ENCODE peak calls at places on chromosomes 1 and 21, in nine cellular contexts. D is NCI-H1105; K is heart right ventricle; G is nucleus accumbens; U is ecto neural progenitor cell; N is CD8-positive, alpha-beta memory T cell; J is choroid plexus epithelial cell; I is SHP77 treated with DMSO at 0.1 percent for 48 hours; T is HFFc6. Z is an unnamed sample.

GRCh38 chr1:15757575-15758401 is 807 bp upstream of the FBLIM1 start:
- DNase-seq in D (no peak), K (no peak), G (no peak), U (peak), N (no peak), J (peak), I (no peak), T (peak), Z (peak)

GRCh38 chr1:14849038-14849437 is 250.6 kb downstream of the KAZN start:
- DNase-seq in D (no peak), K (no peak), G (no peak), U (no peak), N (no peak), J (no peak), I (no peak), T (no peak), Z (no peak)

GRCh38 chr1:156814571-156815260 is 1.9 kb downstream of the SH2D2A start:
- DNase-seq in D (no peak), K (no peak), G (no peak), U (no peak), N (peak), J (no peak), I (no peak), T (no peak), Z (no peak)

GRCh38 chr1:227318852-227319607 is 738 bp upstream of the CDC42BPA start:
- DNase-seq in D (peak), K (peak), G (peak), U (peak), N (no peak), J (peak), I (peak), T (peak), Z (no peak)

GRCh38 chr1:13517193-13517812 is 3.5 kb upstream of the LRRC38 start:
- DNase-seq in D (no peak), K (peak), G (no peak), U (peak), N (no peak), J (peak), I (no peak), T (no peak), Z (peak)

GRCh38 chr1:112011231-112011630 is 21.8 kb upstream of the KCND3 start:
- DNase-seq in D (no peak), K (no peak), G (no peak), U (no peak), N (no peak), J (no peak), I (no peak), T (peak), Z (no peak)

GRCh38 chr1:212754193-212754592 is 37.4 kb downstream of the NSL1 start:
- DNase-seq in D (no peak), K (no peak), G (no peak), U (no peak), N (no peak), J (no peak), I (no peak), T (no peak), Z (no peak)

GRCh38 chr1:114062646-114063045 is 83.4 kb downstream of the OLFML3 start:
- DNase-seq in D (no peak), K (no peak), G (no peak), U (no peak), N (no peak), J (no peak), I (no peak), T (no peak), Z (no peak)

GRCh38 chr1:24966121-24966723 is 36.1 kb upstream of the RUNX3 start:
- DNase-seq in D (no peak), K (no peak), G (no peak), U (no peak), N (no peak), J (no peak), I (no peak), T (no peak), Z (no peak)

GRCh38 chr1:53625049-53625448 is 113.9 kb downstream of the GLIS1 start:
- DNase-seq in D (no peak), K (no peak), G (no peak), U (no peak), N (no peak), J (peak), I (no peak), T (no peak), Z (no peak)

GRCh38 chr1:186212574-186213224 is 162.4 kb downstream of the TPR start:
- DNase-seq in D (peak), K (no peak), G (peak), U (peak), N (no peak), J (peak), I (peak), T (peak), Z (peak)

GRCh38 chr1:198558402-198558801 is 17.9 kb upstream of the ATP6V1G3 start:
- DNase-seq in D (no peak), K (no peak), G (no peak), U (no peak), N (no peak), J (no peak), I (no peak), T (no peak), Z (no peak)

GRCh38 chr1:63261736-63262142 is 60.6 kb upstream of the FOXD3 start:
- DNase-seq in D (no peak), K (no peak), G (no peak), U (no peak), N (no peak), J (peak), I (no peak), T (no peak), Z (no peak)

GRCh38 chr21:39663066-39663465 is 50.3 kb downstream of the B3GALT5 start:
- DNase-seq in D (no peak), K (no peak), G (no peak), U (no peak), N (no peak), J (no peak), I (no peak), T (no peak), Z (no peak)

GRCh38 chr1:155254228-155254713 is 1.0 kb downstream of the ENTREP3 start:
- DNase-seq in D (no peak), K (no peak), G (no peak), U (no peak), N (no peak), J (no peak), I (no peak), T (no peak), Z (no peak)

GRCh38 chr1:9589144-9589718 is 520 bp downstream of the TMEM201 start:
- DNase-seq in D (no peak), K (no peak), G (no peak), U (no peak), N (peak), J (peak), I (no peak), T (no peak), Z (peak)

GRCh38 chr1:108012553-108012952 is 47.6 kb upstream of the VAV3 start:
- DNase-seq in D (no peak), K (no peak), G (no peak), U (no peak), N (no peak), J (no peak), I (no peak), T (no peak), Z (no peak)

GRCh38 chr1:210558302-210558701 is 229.6 kb downstream of the HHAT start:
- DNase-seq in D (peak), K (peak), G (no peak), U (no peak), N (no peak), J (peak), I (no peak), T (no peak), Z (no peak)

GRCh38 chr1:100721502-100722205 is 2.1 kb downstream of the VCAM1 start:
- DNase-seq in D (no peak), K (no peak), G (no peak), U (no peak), N (no peak), J (peak), I (no peak), T (peak), Z (no peak)

GRCh38 chr1:219433471-219434131 is 179.3 kb downstream of the ZC3H11B start:
- DNase-seq in D (peak), K (no peak), G (no peak), U (no peak), N (no peak), J (peak), I (no peak), T (no peak), Z (no peak)

GRCh38 chr1:212760126-212760823 is 31.3 kb downstream of the NSL1 start:
- DNase-seq in D (no peak), K (no peak), G (no peak), U (peak), N (peak), J (no peak), I (peak), T (no peak), Z (peak)

GRCh38 chr1:58781541-58782307 is 2.1 kb downstream of the JUN start:
- DNase-seq in D (peak), K (peak), G (peak), U (peak), N (peak), J (peak), I (peak), T (peak), Z (peak)

GRCh38 chr1:205709640-205710039 is 29.3 kb upstream of the SLC45A3 start:
- DNase-seq in D (no peak), K (no peak), G (no peak), U (no peak), N (no peak), J (no peak), I (no peak), T (no peak), Z (no peak)

GRCh38 chr1:7449750-7450149 is 321.3 kb upstream of the VAMP3 start:
- DNase-seq in D (no peak), K (no peak), G (no peak), U (no peak), N (no peak), J (no peak), I (no peak), T (no peak), Z (no peak)

GRCh38 chr1:108817016-108817415 is 39.9 kb downstream of the AKNAD1 start:
- DNase-seq in D (no peak), K (no peak), G (no peak), U (no peak), N (no peak), J (peak), I (peak), T (peak), Z (no peak)

GRCh38 chr1:21273743-21274142 is 16.5 kb downstream of the ECE1 start:
- DNase-seq in D (no peak), K (peak), G (no peak), U (no peak), N (no peak), J (no peak), I (no peak), T (no peak), Z (no peak)

GRCh38 chr1:230861970-230862595 is 6.2 kb downstream of the C1orf198 start:
- DNase-seq in D (no peak), K (no peak), G (no peak), U (no peak), N (no peak), J (peak), I (no peak), T (peak), Z (no peak)

GRCh38 chr1:9657521-9658032 is 6.0 kb downstream of the PIK3CD start:
- DNase-seq in D (no peak), K (no peak), G (no peak), U (no peak), N (no peak), J (no peak), I (no peak), T (no peak), Z (no peak)

GRCh38 chr1:178958491-178958890 is 67.2 kb upstream of the FAM20B start:
- DNase-seq in D (no peak), K (no peak), G (no peak), U (no peak), N (no peak), J (no peak), I (no peak), T (no peak), Z (no peak)

GRCh38 chr1:29465755-29466154 is 229.4 kb downstream of the PTPRU start:
- DNase-seq in D (no peak), K (no peak), G (no peak), U (no peak), N (no peak), J (peak), I (no peak), T (no peak), Z (no peak)

GRCh38 chr1:203178083-203178482 is 2.5 kb upstream of the MYBPH start:
- DNase-seq in D (no peak), K (no peak), G (no peak), U (peak), N (no peak), J (no peak), I (no peak), T (peak), Z (no peak)